ENCODE peak calls at places on chromosomes 1 and 21, in seven cellular contexts. D is fibroblast of pulmonary artery, R is Panc1, F is Peyer's patch, Z is HFF-Myc, N is mesothelial cell of epicardium, V is kidney epithelial cell. O is an unnamed sample.
A peak's percentile ranks its signal among the peaks of the same experiment; 100 is the strongest.

GRCh38 chr1:7921766-7922165 is 18.9 kb downstream of the TNFRSF9 start:
- DNase-seq in N (no peak), V (no peak), F (no peak), Z (no peak), R (no peak), D (no peak), O (no peak)

GRCh38 chr21:35377505-35378090 is 328.5 kb upstream of the RUNX1 start:
- DNase-seq in Z (no peak), F (no peak), N (no peak), V (no peak), D (peak; percentile 18), R (no peak), O (no peak)

GRCh38 chr1:212549503-212550017 is 59.0 kb upstream of the ATF3 start:
- DNase-seq in R (no peak), D (no peak), N (no peak), F (no peak), Z (no peak), V (no peak), O (no peak)

GRCh38 chr1:169144941-169145626 is 38.6 kb downstream of the ATP1B1 start:
- DNase-seq in V (no peak), F (no peak), N (no peak), R (no peak), D (no peak), Z (no peak), O (no peak)

GRCh38 chr1:40789675-40790430 is 6.3 kb downstream of the KCNQ4 start:
- DNase-seq in R (no peak), Z (no peak), N (no peak), F (no peak), D (no peak), V (no peak), O (no peak)

GRCh38 chr1:92031281-92032110 is 1.7 kb downstream of the EPHX4 start:
- DNase-seq in V (no peak), F (no peak), R (no peak), N (no peak), Z (no peak), D (no peak), O (no peak)

GRCh38 chr1:35112668-35113067 is 33.5 kb downstream of the ZMYM1 start:
- DNase-seq in R (no peak), F (no peak), Z (no peak), V (no peak), D (peak; percentile 31), N (no peak), O (no peak)

GRCh38 chr1:9143250-9143649 is 14.3 kb upstream of the GPR157 start:
- DNase-seq in F (no peak), V (no peak), R (no peak), Z (no peak), N (no peak), D (peak; percentile 68), O (no peak)

GRCh38 chr1:68624233-68624632 is 127.4 kb upstream of the DEPDC1 start:
- DNase-seq in N (no peak), D (peak; percentile 86), F (no peak), V (peak; percentile 68), R (no peak), Z (no peak), O (no peak)

GRCh38 chr21:30269803-30270530 is 12.8 kb downstream of the KRTAP24-1 start:
- DNase-seq in Z (no peak), N (no peak), D (no peak), V (no peak), R (no peak), F (no peak), O (no peak)

GRCh38 chr1:36223373-36223995 is 759 bp upstream of the THRAP3 start:
- DNase-seq in R (peak; percentile 18), D (peak; percentile 74), V (no peak), N (no peak), F (peak; percentile 35), Z (no peak), O (peak; percentile 71)

GRCh38 chr21:44515359-44516165 is 24.4 kb downstream of the KRTAP10-1 start:
- DNase-seq in Z (no peak), F (no peak), N (no peak), D (no peak), R (no peak), V (no peak), O (no peak)

GRCh38 chr1:108877324-108877812 is 583 bp downstream of the GPSM2 start:
- DNase-seq in Z (no peak), D (peak; percentile 42), R (no peak), V (no peak), N (no peak), F (no peak), O (no peak)

GRCh38 chr1:178651742-178652141 is 73.3 kb upstream of the RALGPS2 start:
- DNase-seq in D (peak; percentile 44), R (no peak), F (no peak), Z (no peak), N (no peak), V (no peak), O (no peak)

GRCh38 chr1:223137402-223138100 is 5.5 kb downstream of the TLR5 start:
- DNase-seq in R (no peak), D (peak; percentile 90), N (no peak), Z (no peak), V (no peak), F (no peak), O (no peak)

GRCh38 chr1:148264374-148265276 is 112.5 kb upstream of the NBPF11 start:
- DNase-seq in R (peak; percentile 99), N (no peak), V (no peak), D (peak; percentile 59), Z (peak; percentile 85), F (no peak), O (no peak)

GRCh38 chr1:61142726-61143500 is 60.6 kb downstream of the NFIA start:
- DNase-seq in V (no peak), N (no peak), R (no peak), Z (no peak), D (no peak), F (no peak), O (no peak)

GRCh38 chr1:109499081-109499480 is 5.2 kb downstream of the CYB561D1 start:
- DNase-seq in F (no peak), V (no peak), D (no peak), Z (no peak), R (no peak), N (no peak), O (no peak)

GRCh38 chr1:67832737-67833594 is at the start of gene GNG12:
- DNase-seq in V (peak; percentile 26), D (peak; percentile 71), N (peak; percentile 74), F (no peak), R (no peak), Z (no peak), O (peak; percentile 61)

GRCh38 chr1:175043824-175044223 is 20.6 kb upstream of the MRPS14 start:
- DNase-seq in F (no peak), Z (no peak), R (no peak), V (no peak), N (no peak), D (no peak), O (no peak)

GRCh38 chr1:116372651-116373444 is at the start of gene ATP1A1:
- DNase-seq in D (peak; percentile 94), V (peak; percentile 54), Z (peak; percentile 63), N (peak; percentile 99), R (no peak), F (peak; percentile 99), O (peak; percentile 98)
- TF ChIP-seq CTCF in D (no peak), V (no peak), Z (no peak), N (no peak), R (no peak), F (no peak), O (no peak)

GRCh38 chr1:93061895-93062792 is 16.9 kb upstream of the MTF2 start:
- DNase-seq in R (no peak), N (no peak), F (peak; percentile 25), Z (no peak), V (no peak), D (peak; percentile 64), O (peak; percentile 57)

GRCh38 chr1:93051961-93052360 is 27.1 kb upstream of the MTF2 start:
- DNase-seq in D (no peak), V (no peak), F (no peak), N (no peak), R (no peak), Z (no peak), O (no peak)

GRCh38 chr1:93056649-93057048 is 22.4 kb upstream of the MTF2 start:
- DNase-seq in D (no peak), N (no peak), Z (no peak), F (no peak), R (no peak), V (no peak), O (no peak)

DNA sequence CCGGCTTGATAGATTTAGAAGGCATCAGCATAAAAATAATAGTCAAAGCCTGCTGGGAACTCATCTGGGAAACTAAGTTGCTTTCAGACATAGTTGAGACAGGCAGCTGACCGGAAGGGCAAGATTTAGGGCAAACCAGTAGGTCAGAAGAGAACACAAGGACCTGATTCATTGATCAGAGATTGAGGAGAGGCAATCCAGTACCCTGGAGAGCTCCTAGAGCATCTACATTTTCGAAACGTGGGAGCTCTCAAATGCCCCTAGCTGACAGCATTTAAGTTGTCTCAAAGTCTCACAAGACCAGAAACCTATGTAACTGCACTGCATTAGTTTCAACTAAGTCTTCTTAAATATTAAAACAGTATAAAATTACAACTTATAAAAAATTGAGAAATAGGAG is 22.9 kb upstream of the MTF2 start:
- DNase-seq in F (no peak), D (peak; percentile 52), Z (no peak), R (no peak), N (no peak), V (no peak), O (no peak)
- TF ChIP-seq CTCF in F (no peak), D (no peak), Z (no peak), R (no peak), N (no peak), V (no peak), O (no peak)

DNA sequence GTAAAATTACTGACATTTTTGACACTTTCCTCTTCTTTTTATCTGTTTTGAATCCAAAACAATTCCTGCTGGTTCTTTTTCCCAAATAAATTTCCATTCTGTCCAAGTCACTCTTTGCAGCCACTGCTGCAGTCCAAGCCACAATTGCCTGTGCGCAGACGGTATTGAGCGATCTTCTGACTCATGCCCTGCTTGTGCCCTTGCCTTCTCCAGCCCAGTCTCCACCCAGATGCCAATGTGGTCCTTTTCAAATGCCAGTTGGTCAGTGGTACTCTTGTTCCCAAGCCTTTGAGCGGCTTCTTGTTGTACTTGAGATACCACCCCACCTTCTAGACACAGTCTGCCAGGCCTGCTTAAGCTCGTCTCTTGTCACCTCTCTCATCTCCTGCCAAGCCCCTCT is 78.9 kb downstream of the CAMTA1 start:
- DNase-seq in N (no peak), F (no peak), V (no peak), R (no peak), Z (no peak), D (no peak), O (no peak)
- TF ChIP-seq CTCF in N (no peak), F (no peak), V (no peak), R (no peak), Z (no peak), D (no peak), O (no peak)

DNA sequence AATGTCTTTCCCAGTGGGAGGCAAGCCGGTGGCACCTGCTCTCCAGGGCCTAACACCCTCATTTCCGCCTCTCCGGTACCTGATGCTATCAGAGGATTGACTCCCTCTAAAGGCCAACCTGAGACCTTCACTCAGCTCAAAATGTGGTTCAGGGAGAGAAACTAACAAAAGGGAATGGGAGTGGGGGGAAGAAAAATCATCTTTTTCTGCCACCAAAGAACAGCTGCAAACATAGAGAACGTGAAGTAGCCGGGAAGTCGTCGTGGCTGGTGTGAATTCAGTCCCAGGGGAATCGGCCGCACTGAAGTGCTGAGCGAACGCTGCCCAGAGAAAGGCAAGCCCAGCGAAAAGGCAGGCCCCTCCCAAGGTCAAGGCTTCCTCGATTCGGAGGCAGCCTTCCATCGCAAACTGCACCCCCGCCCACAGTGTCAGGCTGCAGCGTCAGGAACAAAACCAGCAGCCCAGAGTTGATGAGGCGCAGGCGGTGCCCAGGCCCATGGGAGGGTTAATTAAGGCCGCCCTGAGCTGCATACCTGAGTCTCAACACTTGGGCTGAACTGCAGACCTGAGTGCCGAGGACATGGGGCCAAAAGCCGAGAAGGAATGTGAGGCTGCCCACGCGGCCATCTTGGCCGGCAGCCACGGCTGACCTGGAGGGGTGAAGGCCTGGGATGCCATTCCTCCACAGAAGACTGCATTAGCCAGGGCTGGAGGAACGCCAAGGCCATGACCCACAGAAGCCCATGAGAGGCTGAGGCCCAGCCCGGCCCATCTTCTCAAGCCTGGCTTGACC is 160.2 kb downstream of the PSMG1 start:
- DNase-seq in F (no peak), R (no peak), Z (no peak), V (peak; percentile 42), N (no peak), D (peak; percentile 84), O (no peak)
- TF ChIP-seq CTCF in F (no peak), R (no peak), Z (no peak), V (peak; percentile 43), N (no peak), D (peak; percentile 32), O (no peak)

O was measured in GM10248.